ENCODE peak calls at places on chromosomes 1 and 21, in four cellular contexts. F is prostate gland, R is body of pancreas, U is HepG2. P is an unnamed sample.

GRCh38 chr1:18794066-18794465 is 65.4 kb downstream of the TAS1R2 start:
- DNase-seq in F (no peak), R (no peak), U (peak; percentile 53), P (no peak)

GRCh38 chr1:109996476-109996875 is 11.9 kb downstream of the AHCYL1 start:
- DNase-seq in F (no peak), R (no peak), U (no peak), P (peak; percentile 65)

GRCh38 chr1:54577612-54578011 is 29.6 kb downstream of the ACOT11 start:
- DNase-seq in F (no peak), R (peak; percentile 80), U (peak; percentile 86), P (no peak)

GRCh38 chr1:154747841-154748766 is 122.0 kb downstream of the KCNN3 start:
- DNase-seq in F (no peak), R (no peak), U (no peak), P (no peak)

GRCh38 chr1:53615101-53615500 is 123.9 kb downstream of the GLIS1 start:
- DNase-seq in F (no peak), R (no peak), U (no peak), P (no peak)

GRCh38 chr1:234970731-234971476 is 157.7 kb downstream of the TOMM20 start:
- DNase-seq in F (peak; percentile 68), R (peak; percentile 67), U (peak; percentile 81), P (peak; percentile 89)

GRCh38 chr1:245332513-245332912 is 177.7 kb downstream of the KIF26B start:
- DNase-seq in F (no peak), R (no peak), U (no peak), P (no peak)

GRCh38 chr1:7224081-7224534 is 438.9 kb downstream of the CAMTA1 start:
- DNase-seq in F (no peak), R (no peak), U (no peak), P (no peak)

GRCh38 chr1:156550346-156550745 is 22.0 kb downstream of the IQGAP3 start:
- DNase-seq in F (no peak), R (no peak), U (no peak), P (no peak)

GRCh38 chr1:156547982-156548381 is 24.4 kb downstream of the IQGAP3 start:
- DNase-seq in F (no peak), R (peak; percentile 28), U (no peak), P (no peak)

GRCh38 chr1:156551066-156551643 is 21.2 kb downstream of the IQGAP3 start:
- DNase-seq in F (no peak), R (no peak), U (peak; percentile 20), P (no peak)

GRCh38 chr1:156549831-156550230 is 22.5 kb downstream of the IQGAP3 start:
- DNase-seq in F (no peak), R (no peak), U (no peak), P (no peak)

GRCh38 chr1:156549390-156549789 is 23.0 kb downstream of the IQGAP3 start:
- DNase-seq in F (no peak), R (no peak), U (no peak), P (no peak)
- TF ChIP-seq CTCF in F (no peak), R (no peak), U (no peak), P (no peak)

GRCh38 chr1:62266217-62266616 is 53.0 kb downstream of the KANK4 start:
- DNase-seq in F (no peak), R (no peak), U (no peak), P (no peak)
- H3K4me3 ChIP-seq in F (no peak overlapping the region), R (no peak overlapping the region), U (no peak overlapping the region), P (no peak overlapping the region)

DNA sequence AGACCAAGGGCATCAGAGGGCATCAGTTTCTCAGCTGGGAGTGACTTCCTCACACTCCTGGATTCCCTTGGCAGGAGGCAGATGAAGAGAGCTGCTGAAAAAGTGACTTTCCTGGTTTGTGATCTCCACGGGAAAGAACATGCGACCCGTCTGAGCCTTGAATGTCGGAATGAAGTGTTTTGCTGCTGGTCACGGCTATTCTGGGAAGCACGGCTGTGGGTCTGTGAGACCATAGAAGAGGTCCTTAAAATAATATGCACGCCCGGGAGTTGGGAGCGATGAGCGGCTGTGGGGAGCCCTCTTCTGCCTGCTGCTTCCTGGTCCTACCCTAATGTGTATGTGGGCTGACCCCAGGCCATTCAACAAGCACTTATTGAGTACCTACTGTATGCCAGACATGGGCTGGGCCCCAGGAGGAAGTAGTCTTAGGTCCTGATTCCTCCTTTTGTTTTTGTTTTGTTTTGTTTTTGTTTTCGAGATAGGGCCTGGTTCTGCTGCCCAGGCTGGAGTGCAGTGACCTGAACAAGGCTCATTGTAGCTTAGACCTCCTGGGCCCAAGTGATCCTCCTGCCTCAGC is 13.2 kb upstream of the UMODL1 start:
- DNase-seq in F (no peak), R (no peak), U (no peak), P (no peak)
- TF ChIP-seq CTCF in F (no peak), R (no peak), U (no peak), P (no peak)

GRCh38 chr1:99461499-99461898 is 184.4 kb upstream of the PALMD start:
- DNase-seq in F (no peak), R (no peak), U (no peak), P (no peak)

GRCh38 chr1:99469641-99470040 is 176.3 kb upstream of the PALMD start:
- DNase-seq in F (no peak), R (no peak), U (no peak), P (no peak)

GRCh38 chr1:99467645-99468044 is 178.3 kb upstream of the PALMD start:
- DNase-seq in F (no peak), R (no peak), U (no peak), P (no peak)

GRCh38 chr1:99465176-99465900 is 180.6 kb upstream of the PALMD start:
- DNase-seq in F (no peak), R (no peak), U (no peak), P (peak; percentile 92)

GRCh38 chr1:99464738-99465137 is 181.2 kb upstream of the PALMD start:
- DNase-seq in F (no peak), R (no peak), U (no peak), P (no peak)
- H3K4me3 ChIP-seq in F (no peak overlapping the region), R (no peak overlapping the region), U (no peak overlapping the region), P (no peak overlapping the region)

P was measured in AG09309.